ENCODE peak calls at places on chromosomes 2 and 18, in nine cellular contexts. R, W, X, P, S, T, V, A and D are unnamed samples.

GRCh38 chr2:148351439-148352143 is 293.0 kb upstream of the EPC2 start:
- DNase-seq in R (no peak), W (no peak), X (no peak), P (no peak), S (no peak), T (no peak), V (no peak), A (no peak), D (no peak)

GRCh38 chr2:72933207-72933606 is 15.9 kb downstream of the EMX1 start:
- DNase-seq in R (no peak), W (no peak), X (no peak), P (no peak), S (no peak), T (peak), V (no peak), A (no peak), D (no peak)

GRCh38 chr2:43142921-43143438 is 83.4 kb downstream of the ZFP36L2 start:
- DNase-seq in R (peak), W (no peak), X (no peak), P (peak), S (no peak), T (no peak), V (no peak), A (no peak), D (no peak)

GRCh38 chr18:23138470-23138869 is 3.2 kb downstream of the CABLES1 start:
- DNase-seq in R (no peak), W (no peak), X (no peak), P (peak), S (no peak), T (no peak), V (no peak), A (no peak), D (no peak)

GRCh38 chr2:63735931-63736820 is 105.5 kb upstream of the UGP2 start:
- DNase-seq in R (no peak), W (no peak), X (no peak), P (no peak), S (no peak), T (no peak), V (no peak), A (no peak), D (no peak)

GRCh38 chr2:199988176-199988575 is 32.8 kb downstream of the MAIP1 start:
- DNase-seq in R (no peak), W (no peak), X (no peak), P (no peak), S (no peak), T (no peak), V (no peak), A (no peak), D (peak)

GRCh38 chr2:235960011-235960715 is 208.0 kb downstream of the GBX2 start:
- DNase-seq in R (no peak), W (no peak), X (no peak), P (no peak), S (peak), T (no peak), V (no peak), A (no peak), D (no peak)

GRCh38 chr2:226970362-226970761 is 134.5 kb downstream of the RHBDD1 start:
- DNase-seq in R (no peak), W (no peak), X (no peak), P (no peak), S (no peak), T (no peak), V (no peak), A (no peak), D (no peak)

GRCh38 chr2:241050624-241051577 is 51.2 kb downstream of the MTERF4 start:
- DNase-seq in R (no peak), W (no peak), X (no peak), P (no peak), S (peak), T (no peak), V (no peak), A (no peak), D (no peak)